ENCODE peak calls at places on chromosome 2, in ten cellular contexts. One of them, this sample, is unnamed.

GRCh38 chr2:173669271-173669853 is 295.8 kb downstream of the SP3 start:
- DNase-seq in kidney glomerular epithelial cell: peak
- DNase-seq in PC-9: peak
- DNase-seq in RCC 7860: no peak
- DNase-seq in T-helper 9 cell: no peak
- DNase-seq in HTR-8/SVneo: no peak
- DNase-seq in fibroblast of pulmonary artery: no peak
- DNase-seq in lung microvascular endothelial cell: no peak
- DNase-seq in effector CD4-positive, alpha-beta T cell: no peak
- DNase-seq in stimulated activated CD4-positive, alpha-beta T cell treated with anti-CD3 and anti-CD28 coated beads, Interleukin-4, amount 100 ng/mL, for 1 hour: no peak
- DNase-seq in this sample: no peak

GRCh38 chr2:239186516-239186915 is 214.3 kb downstream of the HDAC4 start:
- DNase-seq in HTR-8/SVneo: no peak
- DNase-seq in fibroblast of pulmonary artery: no peak
- DNase-seq in effector CD4-positive, alpha-beta T cell: no peak
- DNase-seq in lung microvascular endothelial cell: no peak
- DNase-seq in kidney glomerular epithelial cell: no peak
- DNase-seq in stimulated activated CD4-positive, alpha-beta T cell treated with anti-CD3 and anti-CD28 coated beads, Interleukin-4, amount 100 ng/mL, for 1 hour: no peak
- DNase-seq in RCC 7860: no peak
- DNase-seq in T-helper 9 cell: no peak
- DNase-seq in PC-9: no peak
- DNase-seq in this sample: no peak

GRCh38 chr2:204434660-204435462 is 110.4 kb upstream of the PARD3B start:
- DNase-seq in kidney glomerular epithelial cell: no peak
- DNase-seq in HTR-8/SVneo: no peak
- DNase-seq in stimulated activated CD4-positive, alpha-beta T cell treated with anti-CD3 and anti-CD28 coated beads, Interleukin-4, amount 100 ng/mL, for 1 hour: no peak
- DNase-seq in T-helper 9 cell: no peak
- DNase-seq in RCC 7860: no peak
- DNase-seq in PC-9: no peak
- DNase-seq in fibroblast of pulmonary artery: no peak
- DNase-seq in lung microvascular endothelial cell: no peak
- DNase-seq in effector CD4-positive, alpha-beta T cell: no peak
- DNase-seq in this sample: no peak

GRCh38 chr2:204264746-204265145 is 280.5 kb upstream of the PARD3B start:
- DNase-seq in HTR-8/SVneo: no peak
- DNase-seq in T-helper 9 cell: no peak
- DNase-seq in fibroblast of pulmonary artery: no peak
- DNase-seq in RCC 7860: no peak
- DNase-seq in effector CD4-positive, alpha-beta T cell: no peak
- DNase-seq in PC-9: no peak
- DNase-seq in kidney glomerular epithelial cell: no peak
- DNase-seq in stimulated activated CD4-positive, alpha-beta T cell treated with anti-CD3 and anti-CD28 coated beads, Interleukin-4, amount 100 ng/mL, for 1 hour: no peak
- DNase-seq in lung microvascular endothelial cell: no peak
- DNase-seq in this sample: peak

GRCh38 chr2:168773719-168774521 is 28.5 kb upstream of the NOSTRIN start:
- DNase-seq in fibroblast of pulmonary artery: peak
- DNase-seq in RCC 7860: peak
- DNase-seq in kidney glomerular epithelial cell: peak
- DNase-seq in stimulated activated CD4-positive, alpha-beta T cell treated with anti-CD3 and anti-CD28 coated beads, Interleukin-4, amount 100 ng/mL, for 1 hour: no peak
- DNase-seq in T-helper 9 cell: no peak
- DNase-seq in PC-9: no peak
- DNase-seq in effector CD4-positive, alpha-beta T cell: no peak
- DNase-seq in lung microvascular endothelial cell: peak
- DNase-seq in HTR-8/SVneo: no peak
- DNase-seq in this sample: peak

GRCh38 chr2:130818809-130819208 is 17.9 kb upstream of the ARHGEF4 start:
- DNase-seq in HTR-8/SVneo: no peak
- DNase-seq in T-helper 9 cell: no peak
- DNase-seq in fibroblast of pulmonary artery: no peak
- DNase-seq in RCC 7860: no peak
- DNase-seq in lung microvascular endothelial cell: peak
- DNase-seq in PC-9: no peak
- DNase-seq in effector CD4-positive, alpha-beta T cell: no peak
- DNase-seq in kidney glomerular epithelial cell: no peak
- DNase-seq in stimulated activated CD4-positive, alpha-beta T cell treated with anti-CD3 and anti-CD28 coated beads, Interleukin-4, amount 100 ng/mL, for 1 hour: no peak
- DNase-seq in this sample: no peak

GRCh38 chr2:197163755-197164753 is 146.5 kb downstream of the ANKRD44 start:
- DNase-seq in PC-9: no peak
- DNase-seq in RCC 7860: no peak
- DNase-seq in kidney glomerular epithelial cell: no peak
- DNase-seq in stimulated activated CD4-positive, alpha-beta T cell treated with anti-CD3 and anti-CD28 coated beads, Interleukin-4, amount 100 ng/mL, for 1 hour: no peak
- DNase-seq in T-helper 9 cell: no peak
- DNase-seq in effector CD4-positive, alpha-beta T cell: no peak
- DNase-seq in lung microvascular endothelial cell: no peak
- DNase-seq in fibroblast of pulmonary artery: no peak
- DNase-seq in HTR-8/SVneo: no peak
- DNase-seq in this sample: no peak

GRCh38 chr2:135942936-135943688 is 42.3 kb downstream of the DARS1 start:
- DNase-seq in stimulated activated CD4-positive, alpha-beta T cell treated with anti-CD3 and anti-CD28 coated beads, Interleukin-4, amount 100 ng/mL, for 1 hour: no peak
- DNase-seq in HTR-8/SVneo: no peak
- DNase-seq in fibroblast of pulmonary artery: no peak
- DNase-seq in RCC 7860: no peak
- DNase-seq in lung microvascular endothelial cell: no peak
- DNase-seq in T-helper 9 cell: no peak
- DNase-seq in PC-9: no peak
- DNase-seq in kidney glomerular epithelial cell: no peak
- DNase-seq in effector CD4-positive, alpha-beta T cell: no peak
- DNase-seq in this sample: no peak

GRCh38 chr2:164667566-164667965 is 46.3 kb upstream of the GRB14 start:
- DNase-seq in stimulated activated CD4-positive, alpha-beta T cell treated with anti-CD3 and anti-CD28 coated beads, Interleukin-4, amount 100 ng/mL, for 1 hour: no peak
- DNase-seq in RCC 7860: no peak
- DNase-seq in fibroblast of pulmonary artery: no peak
- DNase-seq in kidney glomerular epithelial cell: no peak
- DNase-seq in PC-9: no peak
- DNase-seq in effector CD4-positive, alpha-beta T cell: no peak
- DNase-seq in lung microvascular endothelial cell: no peak
- DNase-seq in HTR-8/SVneo: no peak
- DNase-seq in T-helper 9 cell: no peak
- DNase-seq in this sample: no peak

GRCh38 chr2:234251326-234252271 is 201.1 kb downstream of the SPP2 start:
- DNase-seq in kidney glomerular epithelial cell: peak
- DNase-seq in effector CD4-positive, alpha-beta T cell: no peak
- DNase-seq in PC-9: peak
- DNase-seq in lung microvascular endothelial cell: peak
- DNase-seq in T-helper 9 cell: no peak
- DNase-seq in RCC 7860: peak
- DNase-seq in stimulated activated CD4-positive, alpha-beta T cell treated with anti-CD3 and anti-CD28 coated beads, Interleukin-4, amount 100 ng/mL, for 1 hour: no peak
- DNase-seq in HTR-8/SVneo: peak
- DNase-seq in fibroblast of pulmonary artery: peak
- DNase-seq in this sample: no peak

GRCh38 chr2:72834561-72834960 is 8.7 kb upstream of the EXOC6B start:
- DNase-seq in HTR-8/SVneo: no peak
- DNase-seq in lung microvascular endothelial cell: no peak
- DNase-seq in T-helper 9 cell: no peak
- DNase-seq in effector CD4-positive, alpha-beta T cell: no peak
- DNase-seq in fibroblast of pulmonary artery: no peak
- DNase-seq in stimulated activated CD4-positive, alpha-beta T cell treated with anti-CD3 and anti-CD28 coated beads, Interleukin-4, amount 100 ng/mL, for 1 hour: no peak
- DNase-seq in kidney glomerular epithelial cell: no peak
- DNase-seq in RCC 7860: no peak
- DNase-seq in PC-9: no peak
- DNase-seq in this sample: no peak

GRCh38 chr2:86552889-86553288 is 10.4 kb downstream of the CHMP3 start:
- DNase-seq in lung microvascular endothelial cell: no peak
- DNase-seq in stimulated activated CD4-positive, alpha-beta T cell treated with anti-CD3 and anti-CD28 coated beads, Interleukin-4, amount 100 ng/mL, for 1 hour: no peak
- DNase-seq in effector CD4-positive, alpha-beta T cell: no peak
- DNase-seq in HTR-8/SVneo: no peak
- DNase-seq in PC-9: no peak
- DNase-seq in RCC 7860: no peak
- DNase-seq in kidney glomerular epithelial cell: no peak
- DNase-seq in T-helper 9 cell: no peak
- DNase-seq in fibroblast of pulmonary artery: no peak
- DNase-seq in this sample: no peak